ENCODE peak calls at places on chromosome 4, in seven cellular contexts. G is fibroblast of lung, V is pancreas, P is heart left ventricle, J is psoas muscle, K is PC-3, O is DND-41. T is an unnamed sample.

GRCh38 chr4:55574252-55574651 is 17.8 kb downstream of the PDCL2 start:
- DNase-seq in V (no peak), G (no peak), K (peak; percentile 53), J (no peak), O (no peak), P (no peak), T (no peak)

GRCh38 chr4:35300996-35301774 is 943.1 kb downstream of the ARAP2 start:
- DNase-seq in V (no peak), G (no peak), K (no peak), O (no peak), J (no peak), P (no peak), T (no peak)

GRCh38 chr4:26127851-26128337 is 192.9 kb upstream of the RBPJ start:
- DNase-seq in V (peak; percentile 75), J (no peak), P (no peak), K (peak; percentile 95), O (no peak), G (no peak), T (peak; percentile 76)

GRCh38 chr4:8675383-8675782 is 82.8 kb downstream of the CPZ start:
- DNase-seq in G (no peak), J (no peak), P (no peak), O (peak; percentile 18), V (no peak), K (peak; percentile 12), T (no peak)

GRCh38 chr4:109559625-109559982 is 442 bp upstream of the MCUB start:
- DNase-seq in O (no peak), J (peak; percentile 22), K (no peak), P (peak; percentile 26), G (no peak), V (no peak), T (no peak)

GRCh38 chr4:53706422-53707032 is 115.2 kb upstream of the LNX1 start:
- DNase-seq in O (no peak), V (no peak), J (no peak), P (no peak), G (peak; percentile 54), K (peak; percentile 87), T (no peak)

GRCh38 chr4:21202959-21203358 is 502.7 kb downstream of the PACRGL start:
- DNase-seq in J (no peak), O (no peak), P (no peak), G (no peak), K (no peak), V (no peak), T (no peak)

GRCh38 chr4:137952116-137952515 is 290.0 kb downstream of the SLC7A11 start:
- DNase-seq in V (no peak), O (no peak), J (no peak), G (peak; percentile 5), K (no peak), P (no peak), T (no peak)

GRCh38 chr4:14888790-14889189 is 113.5 kb upstream of the CPEB2 start:
- DNase-seq in K (no peak), P (no peak), V (no peak), J (no peak), G (no peak), O (no peak), T (no peak)

GRCh38 chr4:1323635-1324442 is 23.2 kb upstream of the UVSSA start:
- DNase-seq in K (peak; percentile 87), O (no peak), P (no peak), J (no peak), G (peak; percentile 99), V (peak; percentile 32), T (no peak)

GRCh38 chr4:183139058-183139740 is 40.1 kb downstream of the WWC2 start:
- DNase-seq in G (peak; percentile 81), K (no peak), V (no peak), P (no peak), J (no peak), O (no peak), T (no peak)

GRCh38 chr4:114807759-114808404 is 209.3 kb downstream of the UGT8 start:
- DNase-seq in K (peak; percentile 61), J (no peak), V (no peak), G (peak; percentile 6), O (peak; percentile 52), P (no peak), T (peak; percentile 45)

GRCh38 chr4:101279377-101279871 is 67.9 kb downstream of the PPP3CA start:
- DNase-seq in P (peak; percentile 66), O (no peak), K (no peak), G (peak; percentile 98), V (no peak), J (peak; percentile 17), T (no peak)

GRCh38 chr4:10204401-10205058 is 87.9 kb upstream of the WDR1 start:
- DNase-seq in V (no peak), G (no peak), P (no peak), O (no peak), J (peak; percentile 19), K (no peak), T (no peak)

GRCh38 chr4:8345053-8345945 is 75.7 kb downstream of the HTRA3 start:
- DNase-seq in V (no peak), G (no peak), P (no peak), O (no peak), K (no peak), J (no peak), T (peak; percentile 13)

GRCh38 chr4:102318526-102318925 is 26.8 kb downstream of the SLC39A8 start:
- DNase-seq in K (peak; percentile 26), O (no peak), P (no peak), V (no peak), J (no peak), G (no peak), T (no peak)

GRCh38 chr4:109033993-109034392 is 268.5 kb downstream of the COL25A1 start:
- DNase-seq in J (no peak), V (no peak), P (no peak), G (no peak), K (no peak), O (no peak), T (no peak)

GRCh38 chr4:187027231-187027760 is 303.6 kb upstream of the FAT1 start:
- DNase-seq in V (no peak), G (no peak), O (no peak), J (no peak), P (no peak), K (no peak), T (no peak)

GRCh38 chr4:140300271-140300970 is 73.0 kb upstream of the SCOC start:
- DNase-seq in J (no peak), V (no peak), O (no peak), G (peak; percentile 72), K (peak; percentile 67), P (no peak), T (no peak)

GRCh38 chr4:121252224-121252806 is 88.2 kb upstream of the TNIP3 start:
- DNase-seq in K (peak; percentile 75), O (peak; percentile 64), J (peak; percentile 52), P (peak; percentile 43), V (no peak), G (peak; percentile 49), T (peak; percentile 68)

GRCh38 chr4:186765138-186765537 is 41.5 kb upstream of the FAT1 start:
- DNase-seq in P (no peak), V (no peak), K (no peak), J (peak; percentile 24), O (no peak), G (peak; percentile 78), T (no peak)

GRCh38 chr4:73728091-73728741 is 12.2 kb upstream of the CXCL8 start:
- DNase-seq in G (no peak), V (no peak), K (no peak), P (no peak), O (no peak), J (no peak), T (no peak)

GRCh38 chr4:86916392-86916791 is 18.4 kb upstream of the AFF1 start:
- DNase-seq in K (no peak), P (no peak), O (no peak), J (no peak), G (no peak), V (no peak), T (no peak)

GRCh38 chr4:128979934-128980333 is 113.4 kb downstream of the SCLT1 start:
- DNase-seq in P (no peak), K (peak; percentile 78), V (no peak), J (no peak), G (peak; percentile 93), O (no peak), T (no peak)
- H3K36me3 ChIP-seq in P (peaks cover 2% of the 10 kb centered on the region), K (no peaks in the 10 kb centered on the region), V (no peaks in the 10 kb centered on the region), J (no peaks in the 10 kb centered on the region), G (no peaks in the 10 kb centered on the region), O (peaks cover 2% of the 10 kb centered on the region), T (no peaks in the 10 kb centered on the region)

DNA sequence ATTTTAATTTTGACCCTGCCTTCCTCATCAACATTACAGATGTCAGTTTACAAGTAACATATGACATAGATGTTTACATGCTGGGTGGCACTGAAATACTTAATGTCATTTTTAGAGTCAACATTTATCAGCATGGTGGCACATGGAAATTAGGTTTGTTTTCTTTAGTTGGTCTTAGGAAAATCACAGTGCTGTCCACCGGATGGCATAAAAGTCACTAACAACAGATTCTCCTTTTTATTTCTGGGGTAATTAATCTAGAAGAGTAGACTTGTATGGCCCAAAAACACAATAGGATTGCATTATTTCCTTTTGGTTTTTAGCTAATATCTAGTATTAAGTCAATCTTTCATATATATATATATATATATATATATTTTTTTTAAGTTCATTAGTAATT is 88.6 kb upstream of the HHIP start:
- DNase-seq in O (no peak), P (no peak), G (no peak), K (peak; percentile 30), J (no peak), V (no peak), T (no peak)
- TF ChIP-seq CTCF in O (no peak), P (no peak), G (peak; percentile 12), K (peak; percentile 39), J (no peak), V (no peak), T (no peak)

DNA sequence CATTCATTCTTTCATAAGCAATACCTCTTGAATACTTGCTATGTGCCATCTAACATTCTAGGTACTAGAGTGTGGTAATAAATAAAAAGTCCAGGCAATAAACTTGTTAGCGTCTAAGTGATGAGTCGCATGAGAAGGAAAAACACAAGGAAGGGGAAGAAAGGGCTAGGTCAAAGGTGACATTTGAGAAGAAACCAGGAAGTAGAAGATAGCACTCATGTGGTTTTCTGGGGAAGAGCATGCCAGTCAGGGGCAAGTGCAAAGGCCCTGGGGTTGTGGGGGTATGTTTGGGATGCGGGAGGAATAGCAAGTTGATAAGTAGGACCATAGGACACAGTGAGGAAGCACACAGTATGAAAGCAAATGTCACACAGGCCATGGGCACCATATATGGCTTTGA is 157.0 kb downstream of the TSPAN5 start:
- DNase-seq in P (no peak), O (no peak), K (peak; percentile 43), G (no peak), V (no peak), J (no peak), T (no peak)
- H3K36me3 ChIP-seq in P (no peaks in the 10 kb centered on the region), O (no peaks in the 10 kb centered on the region), K (peaks cover 16% of the 10 kb centered on the region), G (no peaks in the 10 kb centered on the region), V (no peaks in the 10 kb centered on the region), J (no peaks in the 10 kb centered on the region), T (no peaks in the 10 kb centered on the region)

GRCh38 chr4:5391492-5391891 is 316.9 kb downstream of the EVC2 start:
- DNase-seq in O (no peak), K (no peak), P (no peak), J (no peak), G (no peak), V (no peak), T (no peak)

GRCh38 chr4:5389756-5390155 is 318.6 kb downstream of the EVC2 start:
- DNase-seq in P (no peak), J (no peak), G (no peak), O (no peak), K (no peak), V (no peak), T (no peak)

GRCh38 chr4:5385741-5386251 is 322.6 kb downstream of the EVC2 start:
- DNase-seq in J (no peak), G (no peak), P (no peak), O (peak; percentile 14), K (no peak), V (no peak), T (no peak)

GRCh38 chr4:5386921-5387320 is 321.4 kb downstream of the EVC2 start:
- DNase-seq in G (no peak), J (no peak), V (no peak), K (no peak), O (no peak), P (no peak), T (no peak)

GRCh38 chr4:5387457-5387856 is 320.9 kb downstream of the EVC2 start:
- DNase-seq in O (no peak), P (no peak), V (no peak), J (no peak), K (peak; percentile 8), G (no peak), T (no peak)
- TF ChIP-seq CTCF in O (peak; percentile 16), P (no peak), V (no peak), J (no peak), K (peak; percentile 40), G (no peak), T (no peak)